ENCODE peak calls at places on chromosome 22, in five cellular contexts. V is GM12878, M is SK-N-SH, Z is HepG2, G is K562. D is an unnamed sample.

GRCh38 chr22:21067075-21067900 is 21.5 kb downstream of the LRRC74B start:
- DNase-seq in V (no peak), M (no peak), Z (no peak), G (no peak), D (no peak)

GRCh38 chr22:43826142-43827093 is 14.3 kb upstream of the EFCAB6 start:
- DNase-seq in V (no peak), M (no peak), Z (no peak), G (no peak), D (no peak)

GRCh38 chr22:25554321-25555088 is 10.0 kb upstream of the GRK3 start:
- DNase-seq in V (no peak), M (no peak), Z (no peak), G (no peak), D (no peak)

GRCh38 chr22:42308887-42309468 is 38.5 kb upstream of the TCF20 start:
- DNase-seq in V (no peak), M (peak), Z (peak), G (no peak), D (no peak)

GRCh38 chr22:30940655-30941362 is 27.8 kb downstream of the MORC2 start:
- DNase-seq in V (no peak), M (no peak), Z (no peak), G (no peak), D (no peak)

GRCh38 chr22:22811016-22812009 is 76.3 kb upstream of the IGLL5 start:
- DNase-seq in V (no peak), M (no peak), Z (no peak), G (no peak), D (no peak)

GRCh38 chr22:16783930-16784354 is 41.3 kb downstream of the XKR3 start:
- DNase-seq in V (no peak), M (peak), Z (peak), G (peak), D (peak)

GRCh38 chr22:23375031-23375827 is 194.9 kb downstream of the BCR start:
- DNase-seq in V (no peak), M (no peak), Z (no peak), G (no peak), D (no peak)

GRCh38 chr22:47205081-47205491 is 442.6 kb downstream of the TBC1D22A start:
- DNase-seq in V (no peak), M (no peak), Z (no peak), G (no peak), D (no peak)

GRCh38 chr22:30354644-30355043 is 2.0 kb downstream of the SF3A1 start:
- DNase-seq in V (no peak), M (no peak), Z (no peak), G (no peak), D (no peak)

GRCh38 chr22:33757443-33758124 is 162.7 kb downstream of the LARGE1 start:
- DNase-seq in V (no peak), M (no peak), Z (peak), G (no peak), D (peak)

GRCh38 chr22:26431151-26431995 is 2.3 kb downstream of the ASPHD2 start:
- DNase-seq in V (peak), M (no peak), Z (no peak), G (no peak), D (no peak)

GRCh38 chr22:26610983-26611382 is 6.8 kb downstream of the CRYBB1 start:
- DNase-seq in V (no peak), M (no peak), Z (no peak), G (no peak), D (no peak)

GRCh38 chr22:17489101-17489500 is 74.2 kb upstream of the SLC25A18 start:
- DNase-seq in V (no peak), M (no peak), Z (no peak), G (no peak), D (no peak)

GRCh38 chr22:44366372-44367310 is 53.9 kb upstream of the SHISAL1 start:
- DNase-seq in V (no peak), M (no peak), Z (no peak), G (no peak), D (no peak)

GRCh38 chr22:17734197-17734596 is 40.1 kb downstream of the BID start:
- DNase-seq in V (peak), M (no peak), Z (no peak), G (no peak), D (no peak)

GRCh38 chr22:31140746-31141145 is 438 bp upstream of the PLA2G3 start:
- DNase-seq in V (no peak), M (peak), Z (no peak), G (no peak), D (no peak)

GRCh38 chr22:25966448-25966913 is 202.8 kb upstream of the SEZ6L start:
- DNase-seq in V (peak), M (no peak), Z (no peak), G (no peak), D (peak)

GRCh38 chr22:50119169-50119767 is 29.5 kb downstream of the MOV10L1 start:
- DNase-seq in V (no peak), M (no peak), Z (no peak), G (no peak), D (no peak)

GRCh38 chr22:17638182-17638431 is 450 bp upstream of the BCL2L13 start:
- DNase-seq in V (no peak), M (no peak), Z (no peak), G (no peak), D (peak)

GRCh38 chr22:27682438-27682837 is 119.1 kb downstream of the MN1 start:
- DNase-seq in V (no peak), M (no peak), Z (no peak), G (peak), D (peak)

GRCh38 chr22:39308614-39309363 is 10.6 kb downstream of the RPL3 start:
- DNase-seq in V (no peak), M (no peak), Z (no peak), G (peak), D (no peak)
- TF ChIP-seq FOXM1 in V (no peak), M (no peak), Z (no peak), G (no peak), D (no peak)

GRCh38 chr22:36756746-36757607 is 18.9 kb downstream of the IFT27 start:
- DNase-seq in V (no peak), M (no peak), Z (no peak), G (no peak), D (no peak)
- TF ChIP-seq FOXM1 in V (no peak), M (no peak), Z (no peak), G (no peak), D (no peak)

GRCh38 chr22:19876941-19877625 is 22.4 kb upstream of the GNB1L start:
- DNase-seq in V (no peak), M (peak), Z (no peak), G (no peak), D (no peak)

GRCh38 chr22:19874307-19875060 is 19.8 kb upstream of the GNB1L start:
- DNase-seq in V (no peak), M (peak), Z (no peak), G (no peak), D (no peak)

GRCh38 chr22:19875061-19875530 is 20.4 kb upstream of the GNB1L start:
- DNase-seq in V (no peak), M (no peak), Z (no peak), G (no peak), D (no peak)

GRCh38 chr22:19876314-19876940 is 21.8 kb upstream of the GNB1L start:
- DNase-seq in V (no peak), M (peak), Z (no peak), G (no peak), D (no peak)

DNA sequence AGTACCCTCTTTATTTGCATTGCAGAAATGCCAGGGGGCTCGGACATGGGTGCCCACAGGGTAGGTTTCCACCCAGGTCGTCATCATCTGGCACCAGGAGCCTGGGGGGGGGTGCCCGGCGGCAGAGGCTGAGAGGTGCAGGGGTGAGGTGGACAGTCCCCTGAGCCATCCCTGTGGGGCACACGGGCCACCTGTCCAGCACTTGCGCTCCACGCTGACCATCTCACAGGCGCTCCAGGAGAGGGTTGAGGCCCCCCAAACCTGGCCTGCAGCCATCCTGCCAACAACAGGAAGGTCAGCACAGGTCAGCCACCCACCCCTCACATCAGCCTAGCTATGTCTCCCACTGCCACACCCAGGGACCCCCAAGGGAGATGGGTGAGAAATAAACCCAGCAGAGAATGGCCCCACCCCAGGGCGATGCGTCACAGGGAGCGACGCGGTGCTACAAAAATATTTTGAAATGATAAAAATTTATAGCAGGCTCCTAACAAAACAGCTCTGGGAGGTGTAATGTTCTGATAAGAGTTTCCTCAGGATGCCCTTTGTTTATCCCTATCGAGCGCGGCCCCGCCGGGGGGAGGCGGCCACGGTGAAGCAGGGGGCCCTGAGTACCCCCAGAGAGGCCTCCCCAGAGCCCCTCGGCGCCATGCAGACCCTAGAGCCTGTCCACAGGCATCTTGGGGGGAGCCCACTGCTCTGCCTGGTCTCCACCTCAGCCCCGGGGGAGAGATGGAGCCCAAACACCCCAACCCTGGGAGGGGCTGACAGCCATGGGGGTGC is 21.0 kb upstream of the GNB1L start:
- DNase-seq in V (no peak), M (peak), Z (no peak), G (no peak), D (no peak)
- TF ChIP-seq FOXM1 in V (no peak), M (no peak), Z (no peak), G (no peak), D (no peak)

DNA sequence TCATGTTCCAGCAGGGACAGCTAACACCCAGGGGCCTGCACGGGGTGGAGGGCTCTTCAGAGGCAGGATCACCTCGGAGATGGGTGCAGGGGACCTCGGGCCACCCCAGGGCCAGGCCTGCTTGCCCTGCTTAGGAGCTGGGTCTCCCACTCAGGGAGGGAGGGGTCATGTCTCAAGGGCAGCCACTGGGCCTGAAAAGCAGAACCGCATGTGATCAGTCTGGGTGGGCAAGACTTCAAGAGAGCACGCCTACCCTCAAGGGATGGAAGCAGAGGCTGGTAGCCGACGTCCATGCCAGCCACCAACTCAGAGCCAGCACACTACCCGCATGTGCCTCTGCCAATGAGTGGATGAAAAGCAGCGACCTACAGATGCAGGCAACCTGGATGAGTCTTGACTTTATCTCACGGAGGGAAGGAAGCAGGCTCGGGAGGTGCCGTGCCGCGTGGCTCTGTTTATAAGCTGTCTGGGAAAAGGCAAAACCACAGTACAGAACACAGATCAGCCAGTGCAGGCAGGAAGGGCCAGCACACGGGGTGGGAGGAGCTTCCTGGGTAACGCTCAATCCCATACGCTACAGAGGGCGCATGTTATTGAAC is 16.0 kb downstream of the TBX1 start:
- DNase-seq in V (no peak), M (no peak), Z (no peak), G (peak), D (no peak)
- TF ChIP-seq FOXM1 in V (no peak), M (no peak), Z (no peak), G (no peak), D (no peak)

DNA sequence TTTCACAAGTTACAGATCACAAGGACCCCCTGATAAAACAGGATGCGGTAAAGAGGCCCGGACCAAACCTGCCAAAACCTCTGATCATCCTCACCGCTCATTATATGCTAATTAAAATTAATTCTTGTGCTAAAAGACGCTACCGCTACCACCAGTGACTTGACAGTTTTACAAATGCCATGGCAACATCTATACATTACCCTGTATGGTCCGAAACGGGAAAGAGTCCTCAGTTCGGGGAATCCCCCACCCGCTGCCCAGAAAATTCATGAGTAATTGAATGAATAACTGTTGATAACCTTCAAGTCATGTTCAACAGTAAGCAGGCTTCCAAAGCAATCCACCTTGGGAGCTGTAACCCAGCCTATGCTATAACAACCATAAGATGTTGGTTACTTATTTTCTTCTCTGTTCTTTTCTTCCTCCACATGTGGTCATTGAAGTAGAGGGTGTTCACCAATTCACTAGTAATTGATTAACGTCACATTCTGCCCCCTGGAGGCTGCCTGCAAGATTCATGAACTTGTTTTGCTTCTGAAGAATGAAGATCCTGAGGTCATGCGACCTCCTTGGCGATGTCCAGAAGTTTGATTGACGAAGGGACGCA is 20.6 kb downstream of the APOBEC3H start:
- DNase-seq in V (peak), M (no peak), Z (peak), G (peak), D (peak)
- TF ChIP-seq FOXM1 in V (peak), M (no peak), Z (no peak), G (no peak), D (no peak)

GRCh38 chr22:36385491-36386350 is 2.0 kb downstream of the MYH9 start:
- DNase-seq in V (no peak), M (no peak), Z (peak), G (no peak), D (no peak)

GRCh38 chr22:36384766-36385400 is 2.9 kb downstream of the MYH9 start:
- DNase-seq in V (no peak), M (peak), Z (no peak), G (no peak), D (no peak)

GRCh38 chr22:36386900-36387663 is 685 bp downstream of the MYH9 start:
- DNase-seq in V (no peak), M (peak), Z (no peak), G (peak), D (peak)

GRCh38 chr22:36387664-36387913 is 178 bp downstream of the MYH9 start:
- DNase-seq in V (no peak), M (no peak), Z (no peak), G (no peak), D (no peak)

GRCh38 chr22:36386351-36386899 is 1.3 kb downstream of the MYH9 start:
- DNase-seq in V (peak), M (no peak), Z (no peak), G (peak), D (no peak)
- TF ChIP-seq FOXM1 in V (no peak), M (no peak), Z (no peak), G (no peak), D (no peak)

DNA sequence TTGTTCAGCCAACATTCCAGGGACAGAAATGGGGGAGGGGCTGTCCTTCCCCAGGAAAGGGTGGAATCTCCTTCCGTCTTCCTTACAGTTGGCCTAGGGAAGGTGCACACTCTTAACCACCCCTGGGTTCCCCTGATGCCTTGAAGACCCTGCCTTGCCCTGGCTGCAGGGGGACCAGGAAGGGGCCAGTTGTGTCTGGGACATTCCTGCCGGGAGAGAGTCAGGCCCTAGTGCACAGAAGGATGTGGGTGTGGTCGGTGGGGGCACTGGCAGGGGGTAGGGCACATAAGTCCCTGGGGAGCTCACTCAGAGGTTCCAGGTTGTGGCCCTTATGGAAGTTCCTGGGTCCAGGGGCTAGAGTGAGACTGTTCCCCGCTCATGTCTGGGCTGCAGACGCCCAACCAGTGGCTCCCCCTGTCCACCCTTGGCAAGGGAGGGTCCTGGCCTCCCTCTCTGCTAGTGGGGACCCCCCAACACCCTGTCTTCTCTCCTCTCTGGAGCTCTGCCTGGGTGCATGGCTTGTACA is 2.1 kb upstream of the APOBEC3A start:
- DNase-seq in V (no peak), M (no peak), Z (no peak), G (no peak), D (no peak)
- TF ChIP-seq FOXM1 in V (no peak), M (no peak), Z (no peak), G (no peak), D (no peak)

D was measured in HEK293T.